ENCODE peak calls at places on chromosomes 2 and 18, in nine cellular contexts. O, X, J, M, E, D, N, I and S are unnamed samples.

GRCh38 chr2:240136013-240136670 is at the start of gene COPS9:
- DNase-seq in M (peak), O (peak), D (peak), I (peak), N (peak), X (peak), E (peak), J (peak), S (peak)

GRCh38 chr18:60873708-60874107 is 459.5 kb upstream of the CDH20 start:
- DNase-seq in X (no peak), M (no peak), O (no peak), N (no peak), J (no peak), I (no peak), E (no peak), D (peak), S (no peak)

GRCh38 chr2:162153608-162154224 is 1.7 kb upstream of the GCG start:
- DNase-seq in X (peak), M (peak), J (peak), D (peak), N (peak), O (no peak), E (peak), I (peak), S (no peak)

GRCh38 chr18:47735041-47735440 is 195.4 kb downstream of the SMAD2 start:
- DNase-seq in X (no peak), I (no peak), O (no peak), D (no peak), E (no peak), J (no peak), M (no peak), N (no peak), S (no peak)

GRCh38 chr2:143823856-143824255 is 694.6 kb downstream of the ARHGAP15 start:
- DNase-seq in J (no peak), X (no peak), E (no peak), I (no peak), M (no peak), N (no peak), O (no peak), D (no peak), S (no peak)

GRCh38 chr2:204691911-204692510 is 146.7 kb downstream of the PARD3B start:
- DNase-seq in E (no peak), J (no peak), M (peak), I (peak), D (peak), O (peak), X (peak), N (peak), S (no peak)

GRCh38 chr2:149042881-149043280 is 4.4 kb downstream of the LYPD6B start:
- DNase-seq in X (no peak), E (no peak), N (no peak), I (no peak), O (no peak), D (no peak), M (no peak), J (no peak), S (no peak)

GRCh38 chr18:66795011-66795410 is 191.1 kb upstream of the CDH19 start:
- DNase-seq in E (no peak), X (no peak), J (no peak), M (no peak), D (no peak), O (no peak), N (no peak), I (no peak), S (no peak)

GRCh38 chr2:189826039-189826438 is 41.8 kb downstream of the PMS1 start:
- DNase-seq in M (no peak), X (no peak), J (no peak), D (no peak), N (no peak), I (no peak), O (no peak), E (no peak), S (no peak)

GRCh38 chr18:9742588-9743131 is 34.6 kb downstream of the RAB31 start:
- DNase-seq in I (peak), D (peak), M (peak), N (peak), E (no peak), O (no peak), X (peak), J (no peak), S (no peak)

GRCh38 chr2:218021536-218022071 is 18.8 kb upstream of the TNS1 start:
- DNase-seq in J (no peak), M (no peak), I (no peak), E (no peak), D (no peak), O (no peak), X (no peak), N (no peak), S (peak)

GRCh38 chr18:41881285-41881684 is 73.7 kb upstream of the PIK3C3 start:
- DNase-seq in N (peak), D (no peak), E (no peak), I (peak), J (no peak), X (peak), O (no peak), M (no peak), S (no peak)

GRCh38 chr2:225002656-225003045 is 39.6 kb downstream of the DOCK10 start:
- DNase-seq in J (no peak), N (no peak), E (no peak), M (no peak), O (no peak), I (peak), X (no peak), D (no peak), S (no peak)

GRCh38 chr2:72638600-72639211 is 187.1 kb downstream of the EXOC6B start:
- DNase-seq in I (no peak), X (no peak), M (no peak), J (no peak), D (no peak), N (no peak), E (no peak), O (no peak), S (no peak)

GRCh38 chr2:96142217-96143113 is 2.8 kb downstream of the DUSP2 start:
- DNase-seq in D (no peak), I (no peak), M (no peak), E (peak), X (no peak), J (peak), N (no peak), O (no peak), S (peak)

GRCh38 chr2:167331636-167332232 is 443.5 kb downstream of the XIRP2 start:
- DNase-seq in J (no peak), X (peak), D (no peak), O (no peak), E (no peak), M (no peak), N (no peak), I (no peak), S (no peak)

GRCh38 chr18:66971951-66972350 is 368.1 kb upstream of the CDH19 start:
- DNase-seq in M (no peak), I (no peak), O (no peak), X (no peak), E (no peak), N (no peak), J (no peak), D (no peak), S (no peak)

GRCh38 chr2:70371753-70372152 is 69.9 kb upstream of the FAM136A start:
- DNase-seq in X (peak), N (peak), D (peak), I (peak), M (no peak), J (no peak), E (no peak), O (no peak), S (no peak)

GRCh38 chr2:154125900-154126299 is 254.2 kb downstream of the GALNT13 start:
- DNase-seq in I (no peak), M (no peak), N (no peak), E (no peak), D (no peak), O (no peak), J (no peak), X (no peak), S (no peak)

GRCh38 chr18:29181151-29181901 is 1004.4 kb upstream of the CDH2 start:
- DNase-seq in X (peak), J (no peak), D (peak), N (peak), M (no peak), I (peak), O (no peak), E (no peak), S (peak)